ENCODE peak calls at places on chromosomes 12 and 14, in seven cellular contexts. J, E, Q, Z, F, B and S are unnamed samples.
A peak's percentile ranks its signal among the peaks of the same experiment; 100 is the strongest.

GRCh38 chr14:64303471-64303917 is 9.3 kb upstream of the ESR2 start:
- DNase-seq in J (no peak), E (peak; percentile 57), Q (no peak), Z (peak; percentile 32), F (no peak), B (no peak), S (no peak)

GRCh38 chr12:105275997-105276760 is 40.2 kb upstream of the APPL2 start:
- DNase-seq in J (no peak), E (no peak), Q (no peak), Z (no peak), F (no peak), B (no peak), S (no peak)

GRCh38 chr12:95633049-95633545 is 81.8 kb upstream of the USP44 start:
- DNase-seq in J (peak; percentile 81), E (no peak), Q (no peak), Z (no peak), F (no peak), B (no peak), S (no peak)

GRCh38 chr12:6548556-6549378 is 7.1 kb downstream of the IFFO1 start:
- DNase-seq in J (no peak), E (no peak), Q (no peak), Z (no peak), F (no peak), B (peak; percentile 70), S (no peak)

GRCh38 chr12:3203713-3204112 is 126.5 kb downstream of the TSPAN9 start:
- DNase-seq in J (no peak), E (peak; percentile 60), Q (no peak), Z (no peak), F (no peak), B (no peak), S (no peak)

GRCh38 chr12:45509621-45510020 is 219.9 kb upstream of the ARID2 start:
- DNase-seq in J (no peak), E (no peak), Q (no peak), Z (no peak), F (no peak), B (no peak), S (no peak)

GRCh38 chr12:120125792-120126634 is 9.5 kb upstream of the RAB35 start:
- DNase-seq in J (no peak), E (no peak), Q (no peak), Z (no peak), F (no peak), B (no peak), S (no peak)

GRCh38 chr14:77541905-77542304 is 43.3 kb upstream of the ISM2 start:
- DNase-seq in J (no peak), E (no peak), Q (no peak), Z (no peak), F (no peak), B (no peak), S (no peak)

GRCh38 chr14:75981426-75981825 is 369 bp downstream of the TGFB3 start:
- DNase-seq in J (no peak), E (peak; percentile 67), Q (no peak), Z (no peak), F (no peak), B (peak; percentile 68), S (no peak)

GRCh38 chr14:66104486-66104885 is 381.7 kb upstream of the CCDC196 start:
- DNase-seq in J (no peak), E (peak; percentile 64), Q (no peak), Z (no peak), F (no peak), B (no peak), S (peak; percentile 29)

GRCh38 chr14:77738559-77739250 is 22.3 kb downstream of the SNW1 start:
- DNase-seq in J (no peak), E (no peak), Q (no peak), Z (no peak), F (peak; percentile 24), B (no peak), S (no peak)

GRCh38 chr12:102376251-102376747 is 104.1 kb downstream of the IGF1 start:
- DNase-seq in J (no peak), E (no peak), Q (no peak), Z (no peak), F (no peak), B (no peak), S (no peak)

GRCh38 chr14:83463500-83464098 is 1929.9 kb upstream of the SEL1L start:
- DNase-seq in J (no peak), E (peak; percentile 79), Q (no peak), Z (no peak), F (peak; percentile 19), B (no peak), S (peak; percentile 69)

GRCh38 chr12:106342397-106343212 is 14.9 kb upstream of the POLR3B start:
- DNase-seq in J (peak; percentile 88), E (no peak), Q (peak; percentile 61), Z (no peak), F (peak; percentile 68), B (peak; percentile 89), S (no peak)

GRCh38 chr12:6758511-6758910 is 5.6 kb upstream of the MLF2 start:
- DNase-seq in J (no peak), E (no peak), Q (no peak), Z (no peak), F (no peak), B (no peak), S (peak; percentile 92)

GRCh38 chr14:62546862-62547474 is 498.3 kb downstream of the KCNH5 start:
- DNase-seq in J (no peak), E (peak; percentile 72), Q (no peak), Z (no peak), F (no peak), B (no peak), S (peak; percentile 7)

GRCh38 chr14:39827901-39828655 is 395.8 kb upstream of the FBXO33 start:
- DNase-seq in J (no peak), E (no peak), Q (no peak), Z (no peak), F (no peak), B (no peak), S (no peak)

GRCh38 chr14:67358914-67359313 is 690 bp downstream of the ATP6V1D start:
- DNase-seq in J (no peak), E (peak; percentile 63), Q (no peak), Z (no peak), F (no peak), B (no peak), S (peak; percentile 14)

GRCh38 chr14:54500744-54501143 is 9.0 kb upstream of the CGRRF1 start:
- DNase-seq in J (no peak), E (no peak), Q (no peak), Z (no peak), F (no peak), B (no peak), S (no peak)

GRCh38 chr12:85923767-85924331 is 49.8 kb downstream of the NTS start:
- DNase-seq in J (no peak), E (no peak), Q (no peak), Z (no peak), F (no peak), B (no peak), S (no peak)

DNA sequence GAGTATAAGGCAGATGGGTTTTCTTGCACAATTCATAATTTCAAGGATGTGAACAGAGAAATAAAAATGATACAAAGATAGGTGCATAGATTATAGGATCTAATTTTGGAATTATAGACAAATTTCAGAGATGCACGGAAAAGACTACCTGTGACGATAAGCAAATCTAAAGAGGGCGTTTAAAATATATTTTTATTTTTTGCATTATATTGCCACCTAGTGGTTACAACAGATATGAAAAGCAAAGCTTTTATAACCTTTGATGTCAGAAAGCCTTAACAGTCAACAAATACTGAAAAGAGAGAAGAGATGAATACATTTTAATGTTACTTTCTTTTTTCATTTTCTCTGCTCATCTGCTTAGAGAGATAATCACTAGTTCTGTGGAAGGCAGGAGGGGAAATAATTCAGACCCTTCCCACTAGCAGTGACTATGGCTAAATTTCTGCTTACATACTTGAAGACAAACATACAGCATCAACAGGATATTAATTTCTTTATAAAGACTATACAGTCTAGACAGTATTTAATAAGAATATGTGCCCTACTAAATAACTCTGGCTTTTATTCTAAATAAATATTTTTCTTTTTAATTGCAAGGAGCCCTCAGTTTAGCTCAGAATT is 46.3 kb downstream of the NTS start:
- DNase-seq in J (no peak), E (no peak), Q (no peak), Z (no peak), F (no peak), B (no peak), S (no peak)
- TF ChIP-seq CTCF in J (peak; percentile 53), E (peak; percentile 80), Q (peak; percentile 60), Z (peak; percentile 59), F (peak; percentile 57), B (no peak), S (no peak)

DNA sequence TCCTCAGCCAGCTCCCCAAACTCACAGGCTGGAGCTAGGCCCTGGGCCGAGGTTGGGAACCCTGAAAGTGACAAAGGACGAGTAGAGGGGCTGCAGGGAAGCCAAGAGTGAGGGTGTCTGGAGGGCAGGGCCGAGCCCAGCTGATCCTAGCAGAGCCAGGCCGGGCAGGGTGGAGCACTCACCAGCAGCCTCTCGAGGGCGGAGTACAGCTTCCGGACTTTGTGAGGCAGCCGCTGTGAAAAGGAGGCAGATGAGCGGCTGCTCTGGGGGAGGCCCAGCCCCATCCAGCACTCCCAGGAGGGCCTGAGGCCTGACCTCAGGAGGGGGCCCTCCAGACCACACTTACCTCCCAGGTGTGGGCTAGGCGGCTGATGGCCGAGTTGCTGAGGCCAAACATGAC is 14.7 kb upstream of the ENDOU start:
- DNase-seq in J (no peak), E (no peak), Q (no peak), Z (no peak), F (peak; percentile 62), B (no peak), S (no peak)
- H3K27ac ChIP-seq in J (no peak overlapping the region), E (no peak overlapping the region), Q (no peak overlapping the region), Z (no peak overlapping the region), F (no peak overlapping the region), B (peak overlapping the region; percentile 15), S (no peak overlapping the region)

DNA sequence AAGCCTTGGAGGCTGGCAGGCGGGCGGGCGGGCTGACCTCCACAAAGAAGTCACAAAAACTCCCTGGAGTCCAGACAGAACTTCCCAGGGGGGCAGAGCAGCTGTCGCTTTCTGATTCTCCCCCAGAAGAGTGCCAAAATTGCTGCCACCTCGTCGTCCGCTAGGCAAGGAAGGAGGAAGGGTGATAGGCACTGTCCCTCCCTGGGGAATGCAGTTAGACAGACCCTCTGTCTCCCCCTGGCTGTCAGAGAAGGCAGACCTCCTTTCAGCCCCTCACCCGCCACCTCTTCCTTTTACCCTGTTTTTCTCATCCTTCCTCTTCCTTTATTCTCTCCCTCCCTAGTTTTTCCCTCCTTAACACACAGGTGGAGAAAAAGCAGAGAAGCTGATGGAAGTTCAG is 18.7 kb downstream of the GRIN2B start:
- DNase-seq in J (no peak), E (peak; percentile 89), Q (no peak), Z (no peak), F (no peak), B (no peak), S (peak; percentile 22)
- TF ChIP-seq CTCF in J (no peak), E (peak; percentile 98), Q (no peak), Z (peak; percentile 60), F (no peak), B (no peak), S (peak; percentile 84)

GRCh38 chr12:115882941-115883340 is 394.6 kb downstream of the MED13L start:
- DNase-seq in J (no peak), E (peak; percentile 10), Q (no peak), Z (no peak), F (no peak), B (no peak), S (no peak)

GRCh38 chr12:115886666-115887065 is 390.8 kb downstream of the MED13L start:
- DNase-seq in J (no peak), E (no peak), Q (no peak), Z (no peak), F (no peak), B (no peak), S (no peak)

GRCh38 chr12:115879354-115879753 is 398.1 kb downstream of the MED13L start:
- DNase-seq in J (no peak), E (no peak), Q (no peak), Z (no peak), F (no peak), B (no peak), S (no peak)

GRCh38 chr12:115880238-115880637 is 397.3 kb downstream of the MED13L start:
- DNase-seq in J (no peak), E (no peak), Q (no peak), Z (no peak), F (no peak), B (no peak), S (no peak)

GRCh38 chr12:115885040-115885439 is 392.5 kb downstream of the MED13L start:
- DNase-seq in J (no peak), E (peak; percentile 22), Q (no peak), Z (no peak), F (no peak), B (no peak), S (no peak)
- H3K27ac ChIP-seq in J (no peak overlapping the region), E (no peak overlapping the region), Q (no peak overlapping the region), Z (no peak overlapping the region), F (no peak overlapping the region), B (no peak overlapping the region), S (no peak overlapping the region)